ENCODE peak calls at places on chromosome 1, in nine cellular contexts. N is A549, Z is K562, P is WTC11, I is SK-N-SH, U is endothelial cell of umbilical vein, G is HCT116, S is GM12878, L is H1. T is an unnamed sample.

GRCh38 chr1:113913312-113913668 is 8.2 kb downstream of the DCLRE1B start:
- DNase-seq in N (no peak), Z (no peak), P (no peak), I (no peak), U (no peak), G (no peak), S (no peak), L (no peak), T (no peak)

GRCh38 chr1:192535916-192536662 is 39.5 kb upstream of the RGS1 start:
- DNase-seq in N (no peak), Z (no peak), P (no peak), I (no peak), U (no peak), G (no peak), S (no peak), L (no peak), T (no peak)

GRCh38 chr1:27993241-27993640 is 33.5 kb downstream of the XKR8 start:
- DNase-seq in N (no peak), Z (no peak), P (no peak), I (no peak), U (peak; percentile 73), G (no peak), S (no peak), L (no peak), T (no peak)

GRCh38 chr1:20823879-20824278 is 36.8 kb upstream of the HP1BP3 start:
- DNase-seq in N (no peak), Z (no peak), P (no peak), I (no peak), U (no peak), G (no peak), S (no peak), L (no peak), T (no peak)

GRCh38 chr1:65958561-65959350 is 166.1 kb downstream of the PDE4B start:
- DNase-seq in N (peak; percentile 6), Z (peak; percentile 43), P (no peak), I (peak; percentile 46), U (peak; percentile 73), G (peak; percentile 44), S (peak; percentile 7), L (no peak), T (peak; percentile 51)

GRCh38 chr1:180415985-180416633 is 86.3 kb downstream of the ACBD6 start:
- DNase-seq in N (peak; percentile 33), Z (peak; percentile 58), P (no peak), I (peak; percentile 51), U (peak; percentile 41), G (peak; percentile 27), S (peak; percentile 4), L (no peak), T (peak; percentile 66)

GRCh38 chr1:100517517-100517916 is 20.4 kb upstream of the GPR88 start:
- DNase-seq in N (no peak), Z (no peak), P (no peak), I (no peak), U (peak; percentile 9), G (no peak), S (no peak), L (no peak), T (no peak)

GRCh38 chr1:243364866-243365265 is 109.0 kb downstream of the SDCCAG8 start:
- DNase-seq in N (no peak), Z (no peak), P (no peak), I (no peak), U (no peak), G (no peak), S (no peak), L (no peak), T (no peak)

GRCh38 chr1:228930479-228930957 is 195.2 kb downstream of the RHOU start:
- DNase-seq in N (no peak), Z (peak; percentile 21), P (no peak), I (no peak), U (no peak), G (no peak), S (no peak), L (no peak), T (no peak)

GRCh38 chr1:163628034-163628773 is 306.4 kb downstream of the NUF2 start:
- DNase-seq in N (no peak), Z (no peak), P (no peak), I (no peak), U (no peak), G (no peak), S (no peak), L (no peak), T (no peak)

GRCh38 chr1:52769346-52770033 is 43.2 kb downstream of the ZYG11B start:
- DNase-seq in N (no peak), Z (no peak), P (no peak), I (no peak), U (no peak), G (no peak), S (no peak), L (no peak), T (no peak)
- TF ChIP-seq MAX in N (no peak), Z (no peak), P (no peak), I (no peak), U (no peak), G (no peak), S (no peak), L (no peak), T (no peak)

GRCh38 chr1:111486431-111486830 is 12.6 kb downstream of the C1orf162 start:
- DNase-seq in N (no peak), Z (no peak), P (no peak), I (no peak), U (no peak), G (no peak), S (no peak), L (no peak), T (no peak)
- TF ChIP-seq MAX in N (no peak), Z (no peak), P (no peak), I (no peak), U (no peak), G (no peak), S (no peak), L (no peak), T (no peak)

DNA sequence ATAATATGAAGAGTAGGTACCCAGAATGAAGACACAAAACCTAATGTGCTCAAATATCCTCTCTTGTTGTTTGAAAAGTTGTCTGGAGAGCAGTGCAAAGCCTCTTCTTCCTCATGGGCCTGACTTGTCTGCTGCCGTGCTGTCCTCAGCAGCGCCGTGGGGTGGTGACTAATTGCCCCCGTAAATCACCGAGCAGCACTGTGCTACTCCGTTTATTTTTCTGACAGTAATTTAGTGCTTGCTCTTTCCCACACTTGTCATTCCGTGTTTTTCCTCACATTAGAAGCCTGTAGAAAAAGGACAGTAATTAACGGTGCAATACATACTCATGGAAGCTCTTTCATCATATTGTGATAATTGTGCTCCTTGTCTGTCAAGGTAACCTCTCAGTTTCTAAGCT is 114.8 kb upstream of the BARHL2 start:
- DNase-seq in N (no peak), Z (peak; percentile 62), P (no peak), I (no peak), U (no peak), G (no peak), S (no peak), L (no peak), T (no peak)
- TF ChIP-seq MAX in N (no peak), Z (no peak), P (no peak), I (no peak), U (no peak), G (no peak), S (no peak), L (no peak), T (no peak)

GRCh38 chr1:36091698-36092097 is 3.0 kb downstream of the ADPRS start:
- DNase-seq in N (no peak), Z (no peak), P (peak; percentile 3), I (no peak), U (no peak), G (no peak), S (no peak), L (no peak), T (no peak)

GRCh38 chr1:36092166-36092797 is 3.6 kb downstream of the ADPRS start:
- DNase-seq in N (no peak), Z (no peak), P (peak; percentile 5), I (no peak), U (no peak), G (no peak), S (no peak), L (no peak), T (no peak)

GRCh38 chr1:36093226-36093625 is 4.5 kb downstream of the ADPRS start:
- DNase-seq in N (no peak), Z (no peak), P (peak; percentile 3), I (no peak), U (no peak), G (no peak), S (no peak), L (no peak), T (no peak)

GRCh38 chr1:36093919-36094318 is 5.2 kb downstream of the ADPRS start:
- DNase-seq in N (no peak), Z (no peak), P (no peak), I (peak; percentile 76), U (no peak), G (no peak), S (no peak), L (no peak), T (no peak)

GRCh38 chr1:36092798-36093185 is 4.1 kb downstream of the ADPRS start:
- DNase-seq in N (no peak), Z (no peak), P (no peak), I (no peak), U (no peak), G (no peak), S (no peak), L (no peak), T (no peak)
- TF ChIP-seq MAX in N (no peak), Z (no peak), P (no peak), I (no peak), U (no peak), G (no peak), S (no peak), L (no peak), T (no peak)

DNA sequence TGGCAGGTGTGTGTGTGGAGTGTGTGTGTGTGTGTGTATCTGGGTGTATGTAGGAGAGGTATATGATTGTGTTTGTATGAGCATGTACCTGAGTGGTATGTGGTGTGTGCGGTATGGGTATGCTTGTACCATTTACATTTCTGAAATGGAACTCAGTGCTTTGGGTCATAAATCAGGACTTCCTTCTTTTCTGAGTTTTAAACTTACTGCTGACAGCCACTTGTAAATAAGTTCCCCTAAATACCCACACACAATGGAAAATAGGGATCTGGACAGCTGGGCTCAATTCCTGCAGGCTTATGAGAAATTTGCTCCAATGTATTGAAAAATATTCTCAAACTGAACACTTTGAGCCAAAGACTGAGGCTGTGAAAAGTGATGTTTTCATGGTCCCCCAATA is 293.6 kb downstream of the HLX start:
- DNase-seq in N (no peak), Z (no peak), P (no peak), I (no peak), U (no peak), G (no peak), S (no peak), L (no peak), T (no peak)
- TF ChIP-seq MAX in N (no peak), Z (no peak), P (no peak), I (no peak), U (no peak), G (no peak), S (no peak), L (no peak), T (no peak)

GRCh38 chr1:217506878-217507277 is 124.0 kb downstream of the GPATCH2 start:
- DNase-seq in N (no peak), Z (no peak), P (no peak), I (no peak), U (no peak), G (no peak), S (no peak), L (no peak), T (no peak)
- TF ChIP-seq MAX in N (no peak), Z (no peak), P (no peak), I (no peak), U (no peak), G (no peak), S (no peak), L (no peak), T (no peak)

GRCh38 chr1:41773144-41773571 is 145.6 kb downstream of the HIVEP3 start:
- DNase-seq in N (no peak), Z (no peak), P (no peak), I (no peak), U (no peak), G (no peak), S (no peak), L (no peak), T (no peak)
- TF ChIP-seq MAX in N (no peak), Z (no peak), P (no peak), I (no peak), U (no peak), G (no peak), S (no peak), L (no peak), T (no peak)

T was measured in NB4.